ENCODE peak calls at places on chromosome 2, in eight cellular contexts. J, X, M, F, I, D, Y and H are unnamed samples.

GRCh38 chr2:235073938-235074337 is 122.1 kb downstream of the SH3BP4 start:
- DNase-seq in J (no peak), X (peak; percentile 61), M (no peak), F (no peak), I (no peak), D (no peak), Y (no peak), H (no peak)

GRCh38 chr2:98465456-98466201 is 21.0 kb downstream of the INPP4A start:
- DNase-seq in J (no peak), X (peak; percentile 83), M (no peak), F (peak; percentile 47), I (peak; percentile 91), D (no peak), Y (peak; percentile 97), H (no peak)

GRCh38 chr2:169094676-169095075 is 25.3 kb downstream of the DHRS9 start:
- DNase-seq in J (no peak), X (no peak), M (no peak), F (no peak), I (no peak), D (no peak), Y (no peak), H (no peak)

GRCh38 chr2:156445311-156446218 is 9.4 kb downstream of the GPD2 start:
- DNase-seq in J (no peak), X (no peak), M (peak; percentile 41), F (no peak), I (no peak), D (no peak), Y (no peak), H (no peak)

GRCh38 chr2:108370080-108370479 is 7.7 kb upstream of the SULT1C4 start:
- DNase-seq in J (no peak), X (no peak), M (no peak), F (no peak), I (no peak), D (no peak), Y (no peak), H (no peak)

GRCh38 chr2:160918909-160919503 is 241.2 kb upstream of the TANK start:
- DNase-seq in J (peak; percentile 20), X (no peak), M (peak; percentile 84), F (peak; percentile 19), I (no peak), D (peak; percentile 21), Y (peak; percentile 29), H (no peak)

GRCh38 chr2:120684691-120685402 is 50.8 kb upstream of the GLI2 start:
- DNase-seq in J (no peak), X (no peak), M (no peak), F (no peak), I (no peak), D (no peak), Y (no peak), H (no peak)

GRCh38 chr2:58834404-58834803 is 593.3 kb upstream of the FANCL start:
- DNase-seq in J (no peak), X (no peak), M (peak; percentile 89), F (peak; percentile 32), I (no peak), D (no peak), Y (no peak), H (no peak)

GRCh38 chr2:198546091-198546490 is 741.7 kb downstream of the PLCL1 start:
- DNase-seq in J (no peak), X (no peak), M (peak; percentile 11), F (no peak), I (no peak), D (no peak), Y (no peak), H (no peak)

GRCh38 chr2:191811807-191812602 is 34.9 kb downstream of the CAVIN2 start:
- DNase-seq in J (peak; percentile 31), X (peak; percentile 54), M (peak; percentile 70), F (peak; percentile 31), I (no peak), D (peak; percentile 53), Y (peak; percentile 31), H (peak; percentile 60)

GRCh38 chr2:201349601-201350000 is 7.5 kb downstream of the FLACC1 start:
- DNase-seq in J (no peak), X (no peak), M (no peak), F (no peak), I (no peak), D (no peak), Y (no peak), H (no peak)

GRCh38 chr2:9287400-9288059 is 80.9 kb downstream of the ASAP2 start:
- DNase-seq in J (peak; percentile 99), X (no peak), M (no peak), F (no peak), I (no peak), D (peak; percentile 97), Y (no peak), H (peak; percentile 98)

GRCh38 chr2:46706264-46706983 is 209.2 kb downstream of the MCFD2 start:
- DNase-seq in J (no peak), X (no peak), M (no peak), F (no peak), I (no peak), D (no peak), Y (no peak), H (no peak)

GRCh38 chr2:55175254-55176093 is 56.6 kb downstream of the CLHC1 start:
- DNase-seq in J (peak; percentile 87), X (peak; percentile 45), M (peak; percentile 69), F (peak; percentile 65), I (no peak), D (peak; percentile 37), Y (no peak), H (peak; percentile 59)

GRCh38 chr2:240876035-240876474 is 7.4 kb downstream of the AGXT start:
- DNase-seq in J (no peak), X (peak; percentile 22), M (no peak), F (no peak), I (no peak), D (no peak), Y (no peak), H (no peak)

GRCh38 chr2:219274392-219274921 is 4.7 kb upstream of the DNAJB2 start:
- DNase-seq in J (peak; percentile 90), X (no peak), M (peak; percentile 72), F (no peak), I (no peak), D (peak; percentile 64), Y (no peak), H (peak; percentile 60)

GRCh38 chr2:129661942-129662341 is 317.5 kb upstream of the RAB6C start:
- DNase-seq in J (no peak), X (no peak), M (no peak), F (no peak), I (no peak), D (no peak), Y (no peak), H (no peak)

GRCh38 chr2:11411768-11412448 is 54.1 kb downstream of the E2F6 start:
- DNase-seq in J (no peak), X (peak; percentile 85), M (peak; percentile 88), F (peak; percentile 53), I (no peak), D (no peak), Y (peak; percentile 11), H (peak; percentile 30)

GRCh38 chr2:236641051-236641450 is 71.4 kb downstream of the ACKR3 start:
- DNase-seq in J (no peak), X (no peak), M (no peak), F (no peak), I (no peak), D (no peak), Y (no peak), H (no peak)

GRCh38 chr2:63861220-63861822 is 19.6 kb downstream of the UGP2 start:
- DNase-seq in J (peak; percentile 32), X (peak; percentile 47), M (peak; percentile 77), F (peak; percentile 44), I (no peak), D (peak; percentile 51), Y (peak; percentile 59), H (no peak)

GRCh38 chr2:75256485-75256884 is 57.2 kb upstream of the TACR1 start:
- DNase-seq in J (no peak), X (no peak), M (no peak), F (no peak), I (no peak), D (no peak), Y (no peak), H (no peak)

DNA sequence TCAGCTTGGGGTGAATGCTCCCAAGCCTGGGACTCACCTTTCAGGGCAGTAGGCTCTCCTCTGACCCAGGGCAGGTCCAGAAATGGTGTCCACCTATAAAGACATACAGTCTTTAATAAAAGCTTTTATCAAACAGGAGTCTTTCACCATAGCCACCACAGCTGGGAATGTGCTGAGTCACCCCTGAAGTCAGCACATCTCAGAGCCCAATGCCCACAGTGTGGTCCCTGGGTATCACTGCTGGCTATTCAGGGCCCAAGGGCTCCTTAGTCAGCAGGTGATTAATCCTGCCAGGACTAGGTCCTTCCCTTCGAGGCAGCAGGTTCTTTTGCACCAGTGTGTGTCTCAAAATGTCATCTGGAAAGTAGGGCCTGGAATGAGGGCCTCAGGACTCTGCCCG is 181.9 kb downstream of the MEMO1 start:
- DNase-seq in J (no peak), X (no peak), M (no peak), F (no peak), I (no peak), D (no peak), Y (no peak), H (no peak)
- TF ChIP-seq REST in J (no peak), X (no peak), M (no peak), F (no peak), I (no peak), D (no peak), Y (no peak), H (no peak)

DNA sequence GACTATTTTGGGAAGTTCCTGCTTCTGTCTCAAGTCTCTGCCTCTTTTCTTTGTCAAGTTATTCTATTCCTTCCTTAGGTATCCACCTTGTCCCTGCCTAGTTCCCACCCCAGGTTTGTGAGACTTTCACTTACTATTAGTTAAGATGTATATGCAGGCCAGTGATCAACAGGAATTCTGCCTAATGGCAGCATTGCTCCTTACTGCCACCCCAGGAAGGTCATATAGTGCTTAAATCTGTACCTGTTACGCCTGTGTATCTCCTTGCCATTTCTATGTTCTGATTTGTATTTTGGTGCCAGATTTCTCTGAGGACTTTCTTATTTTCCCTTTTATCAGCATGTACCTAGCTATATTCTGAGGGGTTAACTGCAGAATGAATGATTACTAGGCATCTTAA is 746.0 kb upstream of the TMEFF2 start:
- DNase-seq in J (no peak), X (no peak), M (peak; percentile 39), F (no peak), I (no peak), D (no peak), Y (no peak), H (no peak)
- TF ChIP-seq CTCF in J (no peak), X (no peak), M (peak; percentile 48), F (no peak), I (no peak), D (no peak), Y (no peak), H (no peak)

GRCh38 chr2:170530803-170531564 is 184.2 kb upstream of the SP5 start:
- DNase-seq in J (no peak), X (no peak), M (no peak), F (no peak), I (no peak), D (no peak), Y (no peak), H (no peak)
- H3K27ac ChIP-seq in J (no peak overlapping the region), X (no peak overlapping the region), M (no peak overlapping the region), F (no peak overlapping the region), I (no peak overlapping the region), D (no peak overlapping the region), Y (no peak overlapping the region), H (no peak overlapping the region)

DNA sequence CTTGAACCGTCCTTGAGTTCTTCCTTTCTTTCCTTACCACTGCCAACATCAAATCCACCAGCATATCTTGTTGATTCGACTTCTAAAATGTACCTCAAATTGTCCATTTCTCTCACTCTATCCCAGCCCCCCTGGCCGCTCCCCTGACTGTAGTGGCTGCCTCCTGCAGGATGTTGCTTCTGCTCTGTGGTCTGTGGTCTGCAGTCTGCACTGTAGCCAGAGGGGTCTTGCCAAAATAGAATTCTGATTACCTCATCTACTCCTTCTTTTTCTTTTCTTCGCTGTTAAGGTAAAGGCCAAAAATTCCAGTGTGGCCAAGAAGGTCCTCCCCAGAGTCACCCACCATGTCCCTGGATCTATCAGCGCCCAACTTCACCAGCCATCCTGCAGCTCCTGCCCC is 79.5 kb upstream of the ALPP start:
- DNase-seq in J (no peak), X (no peak), M (no peak), F (no peak), I (no peak), D (no peak), Y (no peak), H (no peak)
- TF ChIP-seq REST in J (no peak), X (no peak), M (no peak), F (no peak), I (no peak), D (no peak), Y (no peak), H (no peak)